ENCODE peak calls at places on chromosomes 11 and 22, in five cellular contexts. B is esophagus squamous epithelium; F is CD4-positive, alpha-beta T cell; K is AG09309; S is MCF 10A. E is an unnamed sample.

GRCh38 chr11:67083786-67084366 is 27.2 kb downstream of the RHOD start:
- DNase-seq in B (no peak), F (no peak), K (no peak), S (no peak), E (no peak)

GRCh38 chr11:92455221-92455790 is 230.7 kb downstream of the FAT3 start:
- DNase-seq in B (no peak), F (no peak), K (no peak), S (no peak), E (no peak)

GRCh38 chr11:28232649-28233048 is 124.5 kb downstream of the METTL15 start:
- DNase-seq in B (no peak), F (no peak), K (no peak), S (no peak), E (no peak)

GRCh38 chr11:30412509-30412908 is 89.6 kb downstream of the ARL14EP start:
- DNase-seq in B (no peak), F (no peak), K (no peak), S (no peak), E (no peak)

GRCh38 chr11:134407321-134407828 is 4.7 kb downstream of the B3GAT1 start:
- DNase-seq in B (no peak), F (no peak), K (no peak), S (no peak), E (no peak)

GRCh38 chr22:27267145-27267544 is 534.4 kb downstream of the MN1 start:
- DNase-seq in B (no peak), F (no peak), K (peak; percentile 56), S (no peak), E (no peak)

GRCh38 chr11:117519170-117519569 is 191.5 kb downstream of the CEP164 start:
- DNase-seq in B (no peak), F (no peak), K (no peak), S (no peak), E (no peak)

GRCh38 chr11:78034623-78035022 is 11.5 kb upstream of the KCTD14 start:
- DNase-seq in B (no peak), F (no peak), K (no peak), S (no peak), E (no peak)

GRCh38 chr22:50481440-50482106 is at the start of gene ADM2:
- DNase-seq in B (no peak), F (peak; percentile 45), K (no peak), S (no peak), E (no peak)

GRCh38 chr11:125452125-125452470 is 44.0 kb downstream of the FEZ1 start:
- DNase-seq in B (no peak), F (no peak), K (no peak), S (no peak), E (no peak)

GRCh38 chr11:65589444-65590239 is 6.0 kb downstream of the KCNK7 start:
- DNase-seq in B (no peak), F (no peak), K (no peak), S (no peak), E (no peak)

GRCh38 chr22:36343720-36344105 is 44.1 kb downstream of the MYH9 start:
- DNase-seq in B (no peak), F (no peak), K (no peak), S (no peak), E (no peak)

GRCh38 chr22:50613291-50613981 is 12.8 kb downstream of the MAPK8IP2 start:
- DNase-seq in B (no peak), F (no peak), K (no peak), S (no peak), E (no peak)

GRCh38 chr11:73414977-73415492 is 38.8 kb downstream of the RELT start:
- DNase-seq in B (no peak), F (no peak), K (peak; percentile 55), S (no peak), E (no peak)

GRCh38 chr22:26552466-26552865 is 37.5 kb downstream of the TPST2 start:
- DNase-seq in B (no peak), F (no peak), K (no peak), S (no peak), E (no peak)

GRCh38 chr22:17773606-17774205 is 563 bp downstream of the BID start:
- DNase-seq in B (no peak), F (peak; percentile 37), K (no peak), S (peak; percentile 47), E (no peak)

GRCh38 chr22:28714043-28714442 is 27.6 kb downstream of the CHEK2 start:
- DNase-seq in B (no peak), F (no peak), K (no peak), S (no peak), E (no peak)

GRCh38 chr11:68214173-68215086 is 1.3 kb upstream of the KMT5B start:
- DNase-seq in B (no peak), F (no peak), K (no peak), S (no peak), E (no peak)

GRCh38 chr22:36435516-36436415 is 45.7 kb downstream of the TXN2 start:
- DNase-seq in B (no peak), F (peak; percentile 39), K (no peak), S (no peak), E (no peak)

GRCh38 chr22:47207387-47207786 is 444.9 kb downstream of the TBC1D22A start:
- DNase-seq in B (no peak), F (no peak), K (no peak), S (no peak), E (no peak)

GRCh38 chr11:73956876-73957653 is 6.2 kb downstream of the DNAJB13 start:
- DNase-seq in B (no peak), F (no peak), K (no peak), S (no peak), E (no peak)

GRCh38 chr11:133790995-133791394 is 54.3 kb downstream of the SPATA19 start:
- DNase-seq in B (no peak), F (no peak), K (no peak), S (no peak), E (no peak)

GRCh38 chr22:43148581-43148980 is 2.8 kb upstream of the TSPO start:
- DNase-seq in B (no peak), F (no peak), K (no peak), S (no peak), E (no peak)

DNA sequence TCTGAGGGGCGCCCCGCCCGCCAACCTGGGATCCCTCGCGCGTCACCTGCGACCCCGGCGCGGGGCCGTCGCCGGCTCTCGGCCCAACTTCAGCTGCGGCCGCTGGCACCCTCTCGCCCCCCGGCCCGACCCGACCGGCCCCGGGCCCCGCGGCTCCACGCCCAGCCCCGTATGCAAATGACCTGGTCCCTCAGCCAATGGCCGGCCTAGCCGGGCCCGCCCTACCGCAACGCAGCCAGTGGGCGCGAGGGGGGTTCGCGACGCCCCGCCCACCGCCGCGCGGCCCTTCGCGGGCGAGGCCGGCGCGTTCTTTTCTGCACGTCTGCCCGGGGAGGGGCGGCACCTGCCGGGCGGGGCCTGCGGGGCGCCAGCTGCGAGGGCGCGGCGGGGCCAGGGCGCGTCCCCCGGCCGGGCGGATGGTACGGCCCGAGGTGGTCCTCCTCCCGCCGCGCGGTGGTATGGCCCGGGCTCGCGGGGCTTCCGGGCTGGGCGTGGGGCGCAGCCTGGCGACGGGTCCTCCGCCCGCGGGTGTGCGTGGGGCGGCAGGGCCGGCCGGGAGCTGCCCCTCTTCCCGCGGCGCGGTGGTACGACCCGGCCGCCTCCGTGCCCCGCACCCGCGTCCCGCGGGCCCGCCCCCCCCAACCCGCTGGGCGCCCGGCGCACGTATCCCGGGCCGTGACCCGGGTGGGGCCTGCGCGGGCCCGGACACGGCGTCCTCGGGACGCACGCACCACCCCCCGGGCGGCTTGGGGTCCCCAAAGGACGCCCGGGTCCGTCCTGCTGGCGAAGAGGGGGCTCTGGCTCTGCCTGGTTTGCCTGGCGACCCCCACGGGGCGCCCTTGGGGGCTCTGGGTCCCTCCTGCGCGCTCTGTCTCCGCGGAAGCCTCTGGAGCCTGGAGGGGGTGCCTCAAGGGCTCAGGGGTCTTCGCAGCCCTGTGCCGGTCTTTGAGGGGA is 7.7 kb upstream of the PHRF1 start:
- DNase-seq in B (no peak), F (peak; percentile 84), K (peak; percentile 71), S (peak; percentile 91), E (peak; percentile 51)
- TF ChIP-seq CTCF in B (peak; percentile 1), F (no peak), K (no peak), S (no peak), E (no peak)

DNA sequence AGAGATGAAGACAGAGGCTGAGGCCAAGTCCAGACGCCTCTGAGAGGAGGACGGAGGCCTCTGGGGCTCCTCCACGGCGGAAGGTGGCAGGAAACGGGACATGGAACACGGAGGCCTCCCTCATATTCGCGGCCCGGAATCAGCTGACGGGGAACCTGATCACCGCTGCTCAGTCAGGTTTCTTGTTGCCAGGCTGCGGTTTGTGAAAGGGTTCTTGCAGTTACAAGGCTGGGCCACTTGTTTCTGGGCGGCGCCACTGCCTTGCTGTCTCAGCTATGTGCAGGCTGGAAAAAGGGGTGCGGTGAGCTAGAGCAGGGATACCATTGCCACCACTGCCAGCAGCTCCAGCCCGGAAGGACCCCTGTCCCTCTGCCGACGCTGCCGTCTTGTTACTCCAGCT is 10.0 kb upstream of the MMP1 start:
- DNase-seq in B (no peak), F (no peak), K (no peak), S (peak; percentile 50), E (no peak)
- TF ChIP-seq CTCF in B (no peak), F (no peak), K (peak; percentile 35), S (peak; percentile 34), E (no peak)

GRCh38 chr11:62645934-62646824 is at the start of gene GANAB:
- DNase-seq in B (peak; percentile 98), F (peak; percentile 99), K (peak; percentile 84), S (peak; percentile 99), E (peak; percentile 99)
- TF ChIP-seq CTCF in B (no peak), F (no peak), K (no peak), S (no peak), E (no peak)

DNA sequence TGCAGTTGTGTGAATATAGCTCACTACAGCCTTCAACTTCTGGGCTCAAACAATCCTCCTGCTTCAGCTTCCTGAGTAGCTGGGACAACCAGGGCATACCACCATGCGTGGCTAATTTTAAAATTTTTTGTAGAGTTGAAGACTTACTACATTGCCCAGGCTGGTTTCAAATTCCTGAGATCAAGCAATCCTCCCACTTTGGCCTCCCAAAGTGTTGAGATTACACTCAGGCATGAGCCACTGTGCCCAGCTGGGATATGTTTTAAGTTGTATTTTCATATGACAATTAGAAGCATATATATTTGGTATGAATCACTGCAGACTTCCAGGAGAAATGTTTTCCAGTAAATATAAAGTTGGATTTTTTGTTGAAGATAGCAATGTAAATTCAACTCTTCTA is 15.4 kb downstream of the DDX10 start:
- DNase-seq in B (no peak), F (no peak), K (no peak), S (no peak), E (no peak)
- TF ChIP-seq CTCF in B (no peak), F (no peak), K (no peak), S (no peak), E (no peak)

DNA sequence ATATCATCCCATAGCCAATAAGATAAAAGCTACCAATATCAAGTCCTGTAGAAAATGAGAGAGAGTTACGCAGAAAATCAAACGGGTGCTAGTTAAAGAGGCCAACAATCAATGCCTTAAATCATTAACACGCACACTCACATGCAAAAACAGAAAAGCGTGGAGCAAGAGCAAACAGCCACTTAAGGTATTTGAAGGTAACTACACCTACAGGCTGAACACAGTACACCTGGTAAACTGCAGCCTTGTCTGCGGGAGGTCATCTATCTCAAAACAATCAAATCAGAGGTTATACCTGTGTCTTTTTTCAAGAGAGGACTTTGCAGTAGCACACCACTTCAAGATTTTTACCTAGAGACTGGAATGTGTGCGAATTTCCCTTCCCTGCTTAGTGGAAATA is 23.6 kb downstream of the SLC35F2 start:
- DNase-seq in B (no peak), F (no peak), K (no peak), S (no peak), E (no peak)
- TF ChIP-seq CTCF in B (no peak), F (no peak), K (no peak), S (no peak), E (no peak)